ENCODE peak calls at places on chromosome 6, in nine cellular contexts. J, U, D, L, R, K, O, V and T are unnamed samples.

GRCh38 chr6:4687989-4688947 is 87.9 kb upstream of the CDYL start:
- DNase-seq in J (peak; percentile 83), U (peak; percentile 37), D (no peak), L (no peak), R (peak; percentile 87), K (no peak), O (no peak), V (no peak), T (no peak)

GRCh38 chr6:146850238-146850896 is 251.6 kb downstream of the ADGB start:
- DNase-seq in J (no peak), U (no peak), D (no peak), L (no peak), R (no peak), K (no peak), O (no peak), V (no peak), T (no peak)

GRCh38 chr6:139777202-139777970 is 402.9 kb upstream of the CITED2 start:
- DNase-seq in J (no peak), U (no peak), D (no peak), L (no peak), R (no peak), K (no peak), O (no peak), V (no peak), T (no peak)

GRCh38 chr6:14912226-14912625 is 333.6 kb upstream of the JARID2 start:
- DNase-seq in J (no peak), U (no peak), D (no peak), L (no peak), R (no peak), K (no peak), O (no peak), V (no peak), T (no peak)

GRCh38 chr6:135995160-135995898 is 143.8 kb downstream of the PDE7B start:
- DNase-seq in J (peak; percentile 12), U (no peak), D (no peak), L (no peak), R (peak; percentile 82), K (no peak), O (no peak), V (no peak), T (no peak)

GRCh38 chr6:160333101-160333500 is 15.1 kb upstream of the SLC22A3 start:
- DNase-seq in J (no peak), U (no peak), D (no peak), L (no peak), R (no peak), K (no peak), O (no peak), V (no peak), T (no peak)

GRCh38 chr6:9896806-9897205 is 518.1 kb downstream of the TFAP2A start:
- DNase-seq in J (no peak), U (no peak), D (no peak), L (no peak), R (peak; percentile 59), K (no peak), O (no peak), V (no peak), T (no peak)

GRCh38 chr6:44416103-44416502 is 28.6 kb downstream of the CDC5L start:
- DNase-seq in J (peak; percentile 7), U (peak; percentile 22), D (no peak), L (no peak), R (peak; percentile 89), K (no peak), O (peak; percentile 34), V (no peak), T (no peak)

GRCh38 chr6:106727480-106728153 is 98.2 kb downstream of the QRSL1 start:
- DNase-seq in J (no peak), U (no peak), D (no peak), L (no peak), R (no peak), K (no peak), O (no peak), V (no peak), T (no peak)

GRCh38 chr6:157164972-157165371 is 158.3 kb downstream of the TMEM242 start:
- DNase-seq in J (no peak), U (no peak), D (no peak), L (no peak), R (no peak), K (no peak), O (no peak), V (no peak), T (no peak)

GRCh38 chr6:133983099-133983939 is 30.3 kb downstream of the TBPL1 start:
- DNase-seq in J (no peak), U (peak; percentile 86), D (no peak), L (no peak), R (no peak), K (no peak), O (no peak), V (no peak), T (no peak)

GRCh38 chr6:159807150-159807859 is 7.2 kb downstream of the PNLDC1 start:
- DNase-seq in J (no peak), U (no peak), D (no peak), L (no peak), R (no peak), K (no peak), O (no peak), V (no peak), T (no peak)

GRCh38 chr6:10962673-10963072 is 75.8 kb downstream of the SYCP2L start:
- DNase-seq in J (no peak), U (no peak), D (no peak), L (no peak), R (no peak), K (no peak), O (no peak), V (no peak), T (no peak)

GRCh38 chr6:65295812-65296211 is 411.2 kb downstream of the EYS start:
- DNase-seq in J (no peak), U (no peak), D (no peak), L (no peak), R (no peak), K (no peak), O (no peak), V (no peak), T (no peak)

GRCh38 chr6:157656437-157657005 is 166.5 kb upstream of the SNX9 start:
- DNase-seq in J (no peak), U (peak; percentile 10), D (peak; percentile 45), L (no peak), R (no peak), K (no peak), O (no peak), V (no peak), T (no peak)

GRCh38 chr6:6781172-6781876 is 192.8 kb downstream of the LY86 start:
- DNase-seq in J (no peak), U (peak; percentile 53), D (no peak), L (no peak), R (no peak), K (no peak), O (no peak), V (no peak), T (no peak)

GRCh38 chr6:44804546-44804945 is 417.0 kb downstream of the CDC5L start:
- DNase-seq in J (no peak), U (no peak), D (no peak), L (no peak), R (no peak), K (no peak), O (no peak), V (no peak), T (no peak)

DNA sequence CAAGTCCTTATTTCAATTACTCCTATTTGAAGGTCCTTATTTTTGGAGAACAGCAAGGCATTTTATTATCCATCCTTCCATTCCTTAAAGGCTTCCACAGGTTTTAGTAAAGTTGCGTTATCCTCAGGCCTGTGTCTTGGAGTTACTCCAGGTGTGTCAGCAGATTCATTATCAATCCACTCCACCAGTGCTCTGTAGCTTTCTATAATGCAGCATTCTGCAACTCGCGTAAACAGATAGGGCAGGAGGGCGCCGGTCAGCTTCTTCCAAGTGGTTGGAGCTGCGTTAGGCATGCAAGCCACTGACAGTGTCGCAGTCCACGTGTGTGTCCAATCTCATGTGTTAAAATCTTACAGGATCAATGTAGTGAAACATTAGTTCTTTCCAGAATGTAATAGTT is 75.8 kb downstream of the SYTL3 start:
- DNase-seq in J (no peak), U (no peak), D (no peak), L (no peak), R (no peak), K (no peak), O (no peak), V (no peak), T (no peak)
- TF ChIP-seq POLR2AphosphoS5 in J (no peak), U (no peak), D (no peak), L (no peak), R (no peak), K (no peak), O (no peak), V (no peak), T (no peak)

GRCh38 chr6:98054453-98054852 is 771.4 kb upstream of the MMS22L start:
- DNase-seq in J (no peak), U (no peak), D (no peak), L (no peak), R (no peak), K (no peak), O (no peak), V (no peak), T (no peak)
- H3K9me3 ChIP-seq in J (no peaks in the 10 kb centered on the region), U (no peaks in the 10 kb centered on the region), D (no peaks in the 10 kb centered on the region), L (no peaks in the 10 kb centered on the region), R (no peaks in the 10 kb centered on the region), K (no peaks in the 10 kb centered on the region), O (no peaks in the 10 kb centered on the region), V (no peaks in the 10 kb centered on the region), T (no peaks in the 10 kb centered on the region)

GRCh38 chr6:30615958-30616810 is 859 bp downstream of the PPP1R10 start:
- DNase-seq in J (no peak), U (no peak), D (peak; percentile 69), L (no peak), R (peak; percentile 43), K (no peak), O (no peak), V (no peak), T (no peak)
- TF ChIP-seq POLR2AphosphoS5 in J (peak; percentile 47), U (no peak), D (peak; percentile 69), L (peak; percentile 64), R (peak; percentile 54), K (no peak), O (peak; percentile 50), V (peak; percentile 64), T (no peak)

DNA sequence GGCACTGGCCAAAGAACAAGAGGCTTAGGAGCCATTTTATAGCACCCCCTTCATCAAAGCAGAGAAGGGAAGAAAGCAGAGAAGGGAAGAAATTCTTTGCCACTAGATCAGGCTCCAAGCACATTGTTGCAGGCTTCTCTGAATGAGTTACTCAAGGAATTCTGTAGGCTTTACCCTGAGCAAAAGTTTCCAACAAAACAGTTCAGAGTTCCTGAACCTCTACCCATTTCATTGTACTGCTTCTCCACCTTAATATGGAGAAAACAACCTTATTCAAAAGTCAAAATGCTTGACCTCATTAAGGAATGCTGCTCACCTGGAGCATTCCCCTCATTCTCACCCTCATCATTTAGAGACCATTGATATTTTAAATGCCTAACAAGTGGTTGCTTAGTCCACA is 115.5 kb upstream of the LOC128125822 start:
- DNase-seq in J (no peak), U (no peak), D (no peak), L (no peak), R (no peak), K (no peak), O (no peak), V (no peak), T (no peak)
- H3K9me3 ChIP-seq in J (no peaks in the 10 kb centered on the region), U (no peaks in the 10 kb centered on the region), D (no peaks in the 10 kb centered on the region), L (no peaks in the 10 kb centered on the region), R (no peaks in the 10 kb centered on the region), K (no peaks in the 10 kb centered on the region), O (no peaks in the 10 kb centered on the region), V (no peaks in the 10 kb centered on the region), T (no peaks in the 10 kb centered on the region)